ENCODE peak calls at places on chromosome 12, in five cellular contexts. G, M, F, H and I are unnamed samples.

GRCh38 chr12:57868870-57869609 is 22.5 kb upstream of the CTDSP2 start:
- DNase-seq in G (no peak), M (no peak), H (no peak), F (no peak), I (no peak)

GRCh38 chr12:1838223-1838993 is 18.0 kb downstream of the LRTM2 start:
- DNase-seq in H (peak; percentile 7), M (no peak), F (no peak), G (no peak), I (no peak)

GRCh38 chr12:100827901-100828520 is 33.4 kb downstream of the ANO4 start:
- DNase-seq in M (peak; percentile 43), F (peak; percentile 61), G (peak; percentile 21), H (peak; percentile 31), I (peak; percentile 74)

GRCh38 chr12:69345742-69346141 is 2.4 kb upstream of the LYZ start:
- DNase-seq in M (no peak), F (no peak), G (no peak), H (no peak), I (no peak)

GRCh38 chr12:105403095-105403494 is 72.6 kb downstream of the C12orf75 start:
- DNase-seq in G (no peak), F (no peak), M (no peak), H (no peak), I (no peak)

GRCh38 chr12:4267904-4268548 is 5.5 kb upstream of the CCND2 start:
- DNase-seq in G (no peak), M (no peak), F (peak; percentile 23), H (no peak), I (peak; percentile 3)

GRCh38 chr12:123131291-123131831 is 19.5 kb downstream of the PITPNM2 start:
- DNase-seq in M (peak; percentile 88), F (no peak), G (no peak), H (no peak), I (peak; percentile 32)

GRCh38 chr12:14995583-14996425 is 23.0 kb downstream of the PDE6H start:
- DNase-seq in G (peak; percentile 24), F (peak; percentile 86), H (peak; percentile 58), M (peak; percentile 29), I (peak; percentile 85)

GRCh38 chr12:114512351-114512750 is 106.4 kb upstream of the TBX5 start:
- DNase-seq in H (no peak), G (no peak), M (no peak), F (no peak), I (no peak)

GRCh38 chr12:52395761-52396434 is 10.2 kb downstream of the KRT82 start:
- DNase-seq in G (no peak), H (no peak), F (no peak), M (peak; percentile 57), I (peak; percentile 58)

GRCh38 chr12:30794591-30795409 is 40.0 kb upstream of the CAPRIN2 start:
- DNase-seq in H (peak; percentile 96), G (peak; percentile 23), M (peak; percentile 91), F (peak; percentile 67), I (peak; percentile 56)

GRCh38 chr12:100753837-100754236 is 40.7 kb upstream of the ANO4 start:
- DNase-seq in G (no peak), M (peak; percentile 99), F (no peak), H (peak; percentile 3), I (no peak)

GRCh38 chr12:38523920-38524319 is 207.3 kb downstream of the ALG10B start:
- DNase-seq in F (no peak), G (no peak), H (no peak), M (no peak), I (no peak)

GRCh38 chr12:114320910-114321309 is 85.0 kb downstream of the TBX5 start:
- DNase-seq in H (no peak), F (no peak), G (no peak), M (no peak), I (no peak)

GRCh38 chr12:92340003-92340402 is 194.4 kb upstream of the BTG1 start:
- DNase-seq in M (no peak), F (no peak), G (no peak), H (no peak), I (no peak)

GRCh38 chr12:71710276-71711125 is 24.6 kb downstream of the TMEM19 start:
- DNase-seq in H (peak; percentile 91), M (peak; percentile 97), F (peak; percentile 59), G (no peak), I (peak; percentile 70)

GRCh38 chr12:113048716-113049127 is 7.8 kb upstream of the DTX1 start:
- DNase-seq in G (peak; percentile 65), M (peak; percentile 32), H (peak; percentile 8), F (peak; percentile 71), I (peak; percentile 92)

GRCh38 chr12:66176525-66176924 is 6.7 kb upstream of the TMBIM4 start:
- DNase-seq in G (no peak), H (no peak), M (no peak), F (no peak), I (no peak)

GRCh38 chr12:46153267-46153872 is 115.5 kb downstream of the SLC38A1 start:
- DNase-seq in M (no peak), H (peak; percentile 25), G (no peak), F (peak; percentile 63), I (peak; percentile 82)

GRCh38 chr12:121748571-121749265 is 36.2 kb downstream of the TMEM120B start:
- DNase-seq in F (peak; percentile 93), H (peak; percentile 86), M (no peak), G (no peak), I (peak; percentile 65)

GRCh38 chr12:122886851-122887816 is 8.8 kb downstream of the VPS37B start:
- DNase-seq in G (no peak), F (no peak), M (peak; percentile 93), H (peak; percentile 86), I (no peak)

GRCh38 chr12:39331539-39332261 is 111.2 kb downstream of the KIF21A start:
- DNase-seq in G (no peak), F (no peak), H (no peak), M (no peak), I (no peak)

DNA sequence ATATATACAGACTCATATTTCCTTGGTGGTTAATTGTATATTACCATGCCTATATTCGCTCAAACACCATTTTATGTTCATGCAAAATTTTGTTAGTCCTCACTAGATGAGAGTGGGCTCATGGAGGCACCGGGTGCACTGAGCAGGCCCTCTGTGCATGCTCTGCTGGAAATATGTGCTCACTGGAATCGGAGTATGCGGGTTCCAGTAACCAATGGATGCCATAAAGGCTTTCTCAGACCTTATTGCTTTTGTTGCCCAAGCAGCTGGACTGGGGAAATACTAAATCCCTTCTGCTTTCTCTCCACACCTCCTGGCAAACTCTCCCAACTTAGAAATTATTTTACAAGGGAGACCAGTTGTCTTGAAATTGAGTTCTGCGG is 7.7 kb upstream of the HOXC6 start:
- DNase-seq in M (no peak), H (no peak), F (no peak), G (no peak), I (no peak)
- H3K9ac ChIP-seq in M (peak overlapping the region; percentile 47), H (no peak overlapping the region), F (no peak overlapping the region), G (no peak overlapping the region), I (peak overlapping the region; percentile 99)

GRCh38 chr12:6567112-6567680 is 895 bp downstream of the NOP2 start:
- DNase-seq in M (no peak), G (no peak), F (no peak), H (no peak), I (peak; percentile 24)
- H3K9ac ChIP-seq in M (peak overlapping the region; percentile 75), G (no peak overlapping the region), F (no peak overlapping the region), H (peak overlapping the region; percentile 90), I (peak overlapping the region; percentile 92)

GRCh38 chr12:80509781-80510556 is 65.9 kb downstream of the PTPRQ start:
- DNase-seq in H (peak; percentile 69), G (no peak), F (peak; percentile 51), M (peak; percentile 5), I (peak; percentile 62)
- H3K9ac ChIP-seq in H (peak overlapping the region; percentile 0), G (no peak overlapping the region), F (no peak overlapping the region), M (no peak overlapping the region), I (no peak overlapping the region)

GRCh38 chr12:26696048-26696612 is 136.9 kb downstream of the ITPR2 start:
- DNase-seq in F (no peak), M (no peak), H (no peak), G (no peak), I (no peak)

GRCh38 chr12:26692417-26692816 is 140.6 kb downstream of the ITPR2 start:
- DNase-seq in M (no peak), H (no peak), F (no peak), G (no peak), I (no peak)

GRCh38 chr12:26697217-26697616 is 135.8 kb downstream of the ITPR2 start:
- DNase-seq in F (peak; percentile 49), H (no peak), G (no peak), M (no peak), I (peak; percentile 61)

GRCh38 chr12:26696613-26697092 is 136.3 kb downstream of the ITPR2 start:
- DNase-seq in H (peak; percentile 32), G (no peak), F (peak; percentile 50), M (no peak), I (no peak)

GRCh38 chr12:26694402-26694801 is 138.6 kb downstream of the ITPR2 start:
- DNase-seq in F (no peak), G (no peak), H (no peak), M (no peak), I (no peak)
- H3K9ac ChIP-seq in F (no peak overlapping the region), G (no peak overlapping the region), H (no peak overlapping the region), M (no peak overlapping the region), I (no peak overlapping the region)

GRCh38 chr12:47904647-47905312 is at the start of gene VDR:
- DNase-seq in F (peak; percentile 76), G (peak; percentile 60), H (peak; percentile 50), M (peak; percentile 83), I (peak; percentile 85)

GRCh38 chr12:47903151-47903611 is 1.6 kb downstream of the VDR start:
- DNase-seq in G (no peak), H (peak; percentile 87), F (peak; percentile 73), M (peak; percentile 55), I (peak; percentile 82)

GRCh38 chr12:47902131-47902639 is 2.6 kb downstream of the VDR start:
- DNase-seq in M (no peak), G (no peak), F (no peak), H (no peak), I (no peak)

GRCh38 chr12:47905313-47905730 is 528 bp upstream of the VDR start:
- DNase-seq in M (peak; percentile 82), H (no peak), G (no peak), F (no peak), I (peak; percentile 30)

GRCh38 chr12:47903927-47904646 is 707 bp downstream of the VDR start:
- DNase-seq in F (peak; percentile 77), M (peak; percentile 85), H (peak; percentile 84), G (no peak), I (peak; percentile 93)
- H3K9ac ChIP-seq in F (peak overlapping the region; percentile 32), M (peak overlapping the region; percentile 80), H (peak overlapping the region; percentile 68), G (no peak overlapping the region), I (peak overlapping the region; percentile 88)

GRCh38 chr12:118219772-118220171 is 83.8 kb downstream of the PEBP1 start:
- DNase-seq in G (no peak), M (no peak), H (no peak), F (no peak), I (no peak)
- H3K9ac ChIP-seq in G (no peak overlapping the region), M (no peak overlapping the region), H (no peak overlapping the region), F (no peak overlapping the region), I (no peak overlapping the region)

DNA sequence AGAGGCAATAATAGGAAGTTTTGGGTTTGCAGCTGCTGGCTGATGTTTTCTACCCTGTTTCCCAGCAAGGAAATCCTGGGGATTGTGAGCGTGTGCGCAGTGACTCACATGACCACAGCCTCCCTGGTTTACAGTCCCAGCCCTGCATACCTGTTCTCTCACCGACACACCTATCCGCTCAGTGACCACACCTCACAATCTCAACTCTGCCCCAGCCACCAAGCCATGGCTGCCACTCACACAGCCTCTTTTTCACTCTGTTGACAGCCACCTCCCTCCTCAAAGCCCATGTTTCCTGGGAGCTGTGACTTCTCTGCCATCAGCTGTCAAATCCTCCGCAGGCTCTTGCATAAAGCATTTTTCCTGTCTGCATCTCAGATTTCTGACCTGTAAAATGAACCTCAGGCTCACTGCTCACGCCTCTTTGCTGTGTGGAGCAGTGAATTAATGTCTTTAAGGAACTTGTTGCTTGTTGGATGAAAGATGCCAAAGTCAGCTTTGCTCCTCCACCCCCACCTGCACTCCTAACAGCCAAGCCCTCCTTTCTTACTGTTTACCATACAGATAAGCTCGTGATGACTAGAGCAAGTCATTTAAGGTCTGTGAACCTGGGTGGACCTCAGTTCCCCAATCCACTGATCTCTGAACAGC is 43.5 kb downstream of the B4GALNT3 start:
- DNase-seq in M (peak; percentile 94), F (no peak), G (no peak), H (no peak), I (no peak)
- H3K9ac ChIP-seq in M (no peak overlapping the region), F (no peak overlapping the region), G (no peak overlapping the region), H (no peak overlapping the region), I (no peak overlapping the region)